ENCODE peak calls at places on chromosomes 5 and 9, in seven cellular contexts. B is brain microvascular endothelial cell, Z is neural crest cell, A is A549, L is B cell, J is AG10803, W is hepatocyte. H is an unnamed sample.

GRCh38 chr9:92723801-92724323 is 40.8 kb downstream of the BICD2 start:
- DNase-seq in B (no peak), Z (no peak), A (no peak), L (no peak), J (no peak), W (no peak), H (no peak)

GRCh38 chr9:37324261-37324683 is 98.2 kb upstream of the GRHPR start:
- DNase-seq in B (peak), Z (peak), A (no peak), L (peak), J (no peak), W (no peak), H (peak)

GRCh38 chr5:97078958-97079357 is 63.5 kb downstream of the LIX1 start:
- DNase-seq in B (no peak), Z (no peak), A (no peak), L (no peak), J (no peak), W (no peak), H (no peak)

GRCh38 chr5:59810041-59810440 is 83.5 kb downstream of the PDE4D start:
- DNase-seq in B (peak), Z (peak), A (peak), L (peak), J (peak), W (peak), H (peak)

GRCh38 chr5:57887851-57888621 is 405.4 kb upstream of the ACTBL2 start:
- DNase-seq in B (peak), Z (no peak), A (peak), L (no peak), J (peak), W (peak), H (no peak)

GRCh38 chr5:118554241-118554640 is 434.1 kb downstream of the DTWD2 start:
- DNase-seq in B (no peak), Z (no peak), A (no peak), L (no peak), J (no peak), W (no peak), H (no peak)

GRCh38 chr9:74985041-74985440 is 32.3 kb upstream of the C9orf40 start:
- DNase-seq in B (no peak), Z (no peak), A (no peak), L (no peak), J (no peak), W (no peak), H (no peak)

GRCh38 chr9:14616188-14616982 is 76.8 kb downstream of the ZDHHC21 start:
- DNase-seq in B (peak), Z (no peak), A (peak), L (no peak), J (peak), W (peak), H (peak)

GRCh38 chr5:124064956-124065355 is 553.0 kb downstream of the CSNK1G3 start:
- DNase-seq in B (no peak), Z (no peak), A (no peak), L (no peak), J (no peak), W (no peak), H (no peak)

GRCh38 chr5:155594270-155594669 is 580.7 kb downstream of the KIF4B start:
- DNase-seq in B (no peak), Z (no peak), A (no peak), L (no peak), J (no peak), W (no peak), H (no peak)
- TF ChIP-seq CTCF in B (no peak), Z (peak), A (no peak), L (no peak), J (no peak), W (no peak), H (no peak)

GRCh38 chr5:17326600-17327037 is 109.2 kb downstream of the BASP1 start:
- DNase-seq in B (no peak), Z (no peak), A (no peak), L (no peak), J (no peak), W (peak), H (no peak)
- TF ChIP-seq CTCF in B (no peak), Z (no peak), A (no peak), L (no peak), J (no peak), W (no peak), H (no peak)

GRCh38 chr5:6711409-6712135 is 1.7 kb upstream of the TENT4A start:
- DNase-seq in B (no peak), Z (no peak), A (no peak), L (no peak), J (no peak), W (no peak), H (no peak)
- TF ChIP-seq CTCF in B (no peak), Z (peak), A (no peak), L (no peak), J (peak), W (no peak), H (no peak)

GRCh38 chr5:150302301-150303069 is at the start of gene ARSI:
- DNase-seq in B (no peak), Z (no peak), A (peak), L (no peak), J (peak), W (peak), H (peak)
- TF ChIP-seq CTCF in B (peak), Z (peak), A (peak), L (no peak), J (peak), W (peak), H (no peak)

GRCh38 chr9:136610426-136610825 is 52.3 kb upstream of the EGFL7 start:
- DNase-seq in B (no peak), Z (no peak), A (no peak), L (no peak), J (no peak), W (no peak), H (no peak)

GRCh38 chr9:136608331-136609159 is 54.2 kb upstream of the EGFL7 start:
- DNase-seq in B (no peak), Z (no peak), A (no peak), L (no peak), J (no peak), W (no peak), H (peak)

GRCh38 chr9:136607334-136607919 is 55.3 kb upstream of the EGFL7 start:
- DNase-seq in B (no peak), Z (no peak), A (no peak), L (peak), J (no peak), W (no peak), H (peak)

GRCh38 chr9:136609838-136610311 is 52.8 kb upstream of the EGFL7 start:
- DNase-seq in B (no peak), Z (no peak), A (no peak), L (no peak), J (no peak), W (no peak), H (no peak)

GRCh38 chr9:136609160-136609475 is 53.6 kb upstream of the EGFL7 start:
- DNase-seq in B (no peak), Z (no peak), A (no peak), L (no peak), J (no peak), W (no peak), H (no peak)
- TF ChIP-seq CTCF in B (no peak), Z (no peak), A (no peak), L (no peak), J (no peak), W (no peak), H (no peak)

GRCh38 chr9:121107041-121107440 is 32.3 kb downstream of the CNTRL start:
- DNase-seq in B (no peak), Z (no peak), A (peak), L (no peak), J (no peak), W (no peak), H (no peak)
- TF ChIP-seq CTCF in B (no peak), Z (peak), A (no peak), L (peak), J (peak), W (no peak), H (no peak)

DNA sequence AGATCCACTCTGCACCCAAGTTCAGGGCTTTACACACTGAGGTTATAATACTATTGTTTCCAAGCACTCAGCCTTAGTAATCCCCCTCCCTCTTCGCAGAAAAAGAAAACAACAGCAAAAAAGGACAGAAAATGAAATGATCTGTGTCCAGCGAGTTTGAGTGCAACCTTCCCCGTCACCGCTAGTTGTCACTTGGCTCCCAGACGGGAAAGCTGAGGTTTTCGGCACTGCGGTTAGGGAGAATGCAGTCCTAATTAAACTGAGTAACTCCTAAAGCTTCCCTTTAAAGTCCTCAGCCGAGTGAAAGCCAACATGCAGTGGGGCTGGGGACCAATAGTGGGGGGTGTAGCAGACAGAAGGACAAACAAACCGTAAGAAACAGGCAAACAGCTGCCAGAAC is 786 bp downstream of the GLRA1 start:
- DNase-seq in B (no peak), Z (no peak), A (peak), L (no peak), J (no peak), W (no peak), H (no peak)
- TF ChIP-seq CTCF in B (peak), Z (peak), A (no peak), L (peak), J (peak), W (peak), H (no peak)

GRCh38 chr5:131491749-131492148 is 143.3 kb downstream of the RAPGEF6 start:
- DNase-seq in B (no peak), Z (no peak), A (no peak), L (no peak), J (peak), W (no peak), H (no peak)
- TF ChIP-seq CTCF in B (no peak), Z (no peak), A (no peak), L (no peak), J (no peak), W (no peak), H (no peak)

DNA sequence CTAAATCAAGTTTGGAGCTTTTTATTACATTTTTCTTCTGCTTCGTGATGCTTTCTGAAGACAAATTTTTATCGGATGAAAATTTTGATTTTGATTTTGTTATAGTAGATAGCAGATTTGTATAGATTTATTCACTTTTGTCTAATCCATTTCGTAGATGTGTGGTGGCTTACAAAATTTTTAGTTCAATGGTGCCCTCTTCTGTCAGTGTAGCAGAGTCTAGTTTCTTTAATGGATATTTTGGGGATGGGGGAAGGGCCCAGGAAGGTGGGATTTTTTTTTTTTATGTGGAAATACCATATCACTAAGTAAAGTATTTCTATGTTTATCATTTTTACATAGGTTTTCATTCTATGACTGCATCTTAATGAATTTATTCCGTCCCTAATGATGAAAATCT is 259.9 kb upstream of the TARS1 start:
- DNase-seq in B (peak), Z (no peak), A (peak), L (no peak), J (peak), W (no peak), H (no peak)
- TF ChIP-seq CTCF in B (peak), Z (peak), A (peak), L (no peak), J (peak), W (peak), H (no peak)